ENCODE peak calls at places on chromosomes 4 and X, in nine cellular contexts. Q is dermis blood vessel endothelial cell, E is Karpas-422, U is left colon, S is ELF-1, T is upper lobe of right lung, L is Ammon's horn, I is NCI-H1092 treated with DMSO at 0.1 percent for 48 hours, R is T-cell. M is an unnamed sample.

GRCh38 chr4:150012851-150013360 is 65.3 kb upstream of the DCLK2 start:
- DNase-seq in E (no peak), S (no peak), U (no peak), R (no peak), I (no peak), T (no peak), L (no peak), Q (no peak), M (no peak)

GRCh38 chr4:113327513-113327912 is 278.1 kb downstream of the ANK2 start:
- DNase-seq in S (no peak), L (peak), T (no peak), E (no peak), R (no peak), Q (no peak), I (no peak), U (no peak), M (no peak)

GRCh38 chr4:4481394-4482000 is 60.4 kb downstream of the STX18 start:
- DNase-seq in R (no peak), S (peak), E (no peak), I (no peak), T (no peak), Q (no peak), U (no peak), L (peak), M (no peak)

GRCh38 chrX:29762006-29762405 is 453.4 kb upstream of the MAGEB2 start:
- DNase-seq in R (no peak), E (no peak), S (no peak), T (no peak), L (peak), Q (no peak), I (no peak), U (no peak), M (no peak)

GRCh38 chrX:63922221-63922620 is 137.2 kb upstream of the ARHGEF9 start:
- DNase-seq in U (no peak), S (peak), I (no peak), Q (no peak), E (no peak), T (no peak), L (no peak), R (no peak), M (no peak)

GRCh38 chrX:9532349-9532748 is 67.5 kb downstream of the TBL1X start:
- DNase-seq in R (no peak), I (no peak), S (no peak), T (no peak), L (no peak), U (no peak), Q (no peak), E (no peak), M (no peak)

GRCh38 chr4:26061248-26061986 is 147.4 kb downstream of the SMIM20 start:
- DNase-seq in S (peak), R (no peak), T (no peak), L (peak), U (no peak), I (peak), Q (peak), E (peak), M (peak)

GRCh38 chrX:84876876-84877275 is 126.8 kb upstream of the APOOL start:
- DNase-seq in S (no peak), Q (no peak), E (no peak), I (no peak), R (no peak), T (no peak), L (no peak), U (no peak), M (no peak)

GRCh38 chr4:183504930-183505555 is at the start of gene ING2:
- DNase-seq in R (no peak), I (peak), T (no peak), U (peak), S (peak), L (peak), Q (peak), E (peak), M (peak)

GRCh38 chr4:109486007-109486406 is 52.4 kb downstream of the SEC24B start:
- DNase-seq in U (no peak), R (no peak), Q (no peak), L (no peak), T (no peak), E (no peak), I (no peak), S (no peak), M (no peak)

GRCh38 chrX:70476934-70477733 is 32.5 kb downstream of the DLG3 start:
- DNase-seq in S (peak), Q (peak), I (no peak), T (peak), U (peak), E (no peak), R (no peak), L (no peak), M (peak)

GRCh38 chrX:142804085-142804484 is 221.6 kb upstream of the SPANXN4 start:
- DNase-seq in Q (no peak), T (no peak), I (no peak), U (no peak), L (no peak), R (no peak), E (peak), S (peak), M (no peak)

GRCh38 chr4:87150498-87151261 is 69.7 kb downstream of the KLHL8 start:
- DNase-seq in U (no peak), R (no peak), T (no peak), L (peak), S (peak), I (peak), E (peak), Q (peak), M (peak)

GRCh38 chr4:25095756-25096552 is 64.3 kb downstream of the SEPSECS start:
- DNase-seq in T (no peak), E (no peak), U (no peak), R (no peak), S (no peak), Q (no peak), I (no peak), L (no peak), M (no peak)

GRCh38 chrX:72297953-72298730 is 7.6 kb downstream of the CITED1 start:
- DNase-seq in T (no peak), I (no peak), L (no peak), E (peak), U (no peak), R (no peak), Q (peak), S (peak), M (no peak)

GRCh38 chrX:38437093-38437492 is 84.7 kb downstream of the OTC start:
- DNase-seq in E (no peak), I (no peak), L (no peak), S (no peak), U (no peak), T (no peak), R (no peak), Q (no peak), M (no peak)

GRCh38 chr4:125316391-125316780 is 1.6 kb downstream of the FAT4 start:
- DNase-seq in L (peak), Q (peak), E (no peak), R (no peak), I (peak), S (peak), T (peak), U (peak), M (no peak)

GRCh38 chr4:915595-915994 is 16.5 kb downstream of the GAK start:
- DNase-seq in T (no peak), I (no peak), Q (peak), U (no peak), E (no peak), L (peak), S (no peak), R (no peak), M (no peak)

GRCh38 chr4:5931526-5931925 is 38.6 kb upstream of the CRMP1 start:
- DNase-seq in I (no peak), L (no peak), R (no peak), S (no peak), T (no peak), E (no peak), Q (no peak), U (no peak), M (no peak)

GRCh38 chr4:37970702-37971101 is 10.5 kb downstream of the PTTG2 start:
- DNase-seq in I (no peak), L (peak), T (peak), E (peak), S (peak), Q (peak), R (peak), U (peak), M (peak)

GRCh38 chrX:103774070-103774642 is 2.5 kb upstream of the PLP1 start:
- DNase-seq in Q (peak), L (peak), S (peak), E (peak), I (peak), U (no peak), R (no peak), T (no peak), M (peak)

GRCh38 chr4:17544205-17544604 is 29.2 kb downstream of the CLRN2 start:
- DNase-seq in S (peak), I (peak), E (no peak), Q (peak), T (no peak), R (no peak), L (peak), U (no peak), M (no peak)

GRCh38 chr4:40238700-40239548 is 42.1 kb downstream of the RHOH start:
- DNase-seq in L (no peak), I (no peak), E (no peak), R (peak), S (peak), T (no peak), U (no peak), Q (no peak), M (no peak)

GRCh38 chr4:167721574-167721973 is 370.8 kb upstream of the ANXA10 start:
- DNase-seq in L (no peak), I (no peak), T (no peak), Q (no peak), U (no peak), S (no peak), R (no peak), E (no peak), M (no peak)

GRCh38 chr4:84258905-84259830 is 239.9 kb downstream of the NKX6-1 start:
- DNase-seq in R (no peak), Q (peak), E (peak), S (peak), I (peak), U (no peak), L (no peak), T (no peak), M (peak)

M was measured in HCT116.